ENCODE peak calls at places on chromosomes 6 and 20, in five cellular contexts. U is neuronal stem cell, I is cardiac muscle cell, H is heart left ventricle, S is lower lobe of right lung. P is an unnamed sample.

GRCh38 chr6:165804331-165805066 is 141.5 kb upstream of the PDE10A start:
- DNase-seq in I (peak), S (no peak), U (no peak), H (no peak), P (no peak)

GRCh38 chr6:123338394-123338793 is 298.4 kb downstream of the TRDN start:
- DNase-seq in H (no peak), I (no peak), U (no peak), S (no peak), P (no peak)

GRCh38 chr6:49462071-49462470 is 982 bp downstream of the MMUT start:
- DNase-seq in S (no peak), U (no peak), H (no peak), I (no peak), P (no peak)

GRCh38 chr20:22861231-22861980 is 173.7 kb upstream of the SSTR4 start:
- DNase-seq in I (no peak), U (no peak), S (no peak), H (no peak), P (no peak)

GRCh38 chr6:37473364-37474095 is 26.2 kb downstream of the CCDC167 start:
- DNase-seq in S (no peak), H (peak), U (no peak), I (no peak), P (peak)

GRCh38 chr6:36592221-36592655 is 1.9 kb upstream of the SRSF3 start:
- DNase-seq in S (no peak), U (no peak), H (no peak), I (no peak), P (no peak)

GRCh38 chr6:14706378-14706929 is 539.4 kb upstream of the JARID2 start:
- DNase-seq in U (no peak), I (no peak), S (peak), H (peak), P (peak)

GRCh38 chr6:54029187-54029586 is 82.1 kb upstream of the MLIP start:
- DNase-seq in S (no peak), U (no peak), I (no peak), H (no peak), P (no peak)

GRCh38 chr6:19839237-19839546 is 2.0 kb downstream of the ID4 start:
- DNase-seq in H (no peak), S (no peak), I (no peak), U (no peak), P (no peak)

GRCh38 chr6:19841181-19841580 is 4.0 kb downstream of the ID4 start:
- DNase-seq in I (no peak), U (no peak), H (no peak), S (no peak), P (no peak)

GRCh38 chr6:19838442-19839236 is 1.5 kb downstream of the ID4 start:
- DNase-seq in H (peak), U (peak), S (peak), I (peak), P (peak)

GRCh38 chr6:19839788-19840187 is 2.6 kb downstream of the ID4 start:
- DNase-seq in U (no peak), S (no peak), H (no peak), I (no peak), P (no peak)

GRCh38 chr6:19842030-19842429 is 4.9 kb downstream of the ID4 start:
- DNase-seq in H (no peak), S (no peak), I (no peak), U (no peak), P (no peak)
- H3K27ac ChIP-seq in H (no peak), S (no peak), I (peak), U (no peak), P (no peak)

GRCh38 chr20:49693435-49694171 is 20.1 kb downstream of the B4GALT5 start:
- DNase-seq in U (no peak), I (no peak), H (no peak), S (no peak), P (no peak)
- H3K27ac ChIP-seq in U (no peak), I (no peak), H (no peak), S (no peak), P (no peak)

GRCh38 chr20:62403331-62403730 is 3.8 kb downstream of the CABLES2 start:
- DNase-seq in U (no peak), S (no peak), H (no peak), I (no peak), P (no peak)
- H3K27ac ChIP-seq in U (no peak), S (no peak), H (no peak), I (no peak), P (no peak)

DNA sequence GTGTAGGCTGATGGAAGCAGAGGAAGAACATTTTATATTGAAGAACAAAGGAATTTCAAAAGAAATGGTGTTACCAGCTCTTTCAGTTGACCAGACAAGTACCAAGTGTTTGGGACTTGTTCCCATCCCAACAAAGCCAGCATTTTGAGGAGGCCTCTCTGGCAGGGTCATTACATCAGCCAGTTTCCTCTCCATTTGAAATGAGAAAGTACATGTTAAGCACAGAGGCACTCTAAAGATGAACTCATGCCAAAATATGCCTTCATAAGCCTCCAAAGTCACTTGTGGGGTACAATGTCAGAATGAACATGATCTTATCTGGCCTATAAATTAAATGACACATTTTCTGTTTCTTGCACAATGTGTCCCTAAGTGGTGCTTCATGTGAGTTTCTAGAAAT is 223.9 kb downstream of the PRL start:
- DNase-seq in U (no peak), I (no peak), S (no peak), H (no peak), P (no peak)
- H3K27ac ChIP-seq in U (no peak), I (no peak), S (no peak), H (no peak), P (no peak)

DNA sequence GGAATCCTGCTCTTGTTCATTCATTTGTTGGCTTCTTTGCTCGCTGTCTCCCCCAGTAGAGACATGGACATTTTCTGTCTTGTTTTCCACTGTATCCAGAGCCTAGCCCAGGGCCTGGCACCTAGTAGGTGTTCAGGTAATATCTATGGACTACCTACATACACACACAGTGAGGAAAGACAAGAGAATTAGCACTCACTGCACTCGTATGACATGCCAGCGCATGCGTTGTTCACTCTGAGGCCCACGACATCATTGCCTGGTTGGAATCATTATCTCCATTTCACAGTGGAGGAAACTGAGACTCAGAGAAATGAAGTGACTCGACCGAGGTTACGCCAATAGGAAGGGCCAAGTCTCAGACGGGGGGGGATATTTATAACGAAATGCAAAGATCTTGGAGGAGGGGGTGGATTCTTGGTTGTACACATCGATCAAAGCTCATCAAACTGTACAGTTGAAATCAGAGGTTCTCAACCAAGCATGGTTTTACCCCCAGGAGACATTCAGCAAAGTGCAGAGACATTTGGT is 140.1 kb upstream of the PTPN1 start:
- DNase-seq in S (no peak), H (no peak), I (no peak), U (no peak), P (no peak)
- H3K27ac ChIP-seq in S (peak), H (no peak), I (no peak), U (no peak), P (no peak)

GRCh38 chr6:90494067-90494773 is 92.7 kb downstream of the MAP3K7 start:
- DNase-seq in H (no peak), U (peak), I (no peak), S (no peak), P (no peak)

GRCh38 chr6:90495216-90495817 is 91.6 kb downstream of the MAP3K7 start:
- DNase-seq in I (no peak), U (no peak), H (no peak), S (no peak), P (no peak)

GRCh38 chr6:90492369-90492768 is 94.5 kb downstream of the MAP3K7 start:
- DNase-seq in S (no peak), U (no peak), H (no peak), I (no peak), P (no peak)

GRCh38 chr6:90493332-90493731 is 93.5 kb downstream of the MAP3K7 start:
- DNase-seq in U (no peak), H (no peak), S (no peak), I (no peak), P (no peak)

DNA sequence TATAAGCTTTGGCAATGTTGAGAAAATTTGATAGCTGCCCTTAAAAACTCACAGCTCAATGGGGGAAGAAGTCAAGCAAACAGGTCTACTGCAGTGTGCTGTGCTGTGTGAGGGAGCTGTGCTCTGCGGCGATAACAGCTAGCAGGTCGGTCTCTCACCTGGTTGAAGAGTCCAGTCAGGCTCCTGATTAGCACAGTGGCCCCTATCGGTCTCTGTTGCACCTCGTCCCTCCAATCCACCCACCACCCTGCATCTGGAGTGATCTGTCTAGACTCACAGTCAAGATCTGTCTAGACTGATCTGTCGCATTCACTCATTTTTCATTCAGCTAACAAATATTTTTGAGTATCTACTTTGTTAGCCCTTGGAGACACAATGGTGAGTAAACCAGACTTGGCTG is 94.1 kb downstream of the MAP3K7 start:
- DNase-seq in S (no peak), U (no peak), H (no peak), I (no peak), P (no peak)
- H3K27ac ChIP-seq in S (no peak), U (no peak), H (no peak), I (no peak), P (no peak)

DNA sequence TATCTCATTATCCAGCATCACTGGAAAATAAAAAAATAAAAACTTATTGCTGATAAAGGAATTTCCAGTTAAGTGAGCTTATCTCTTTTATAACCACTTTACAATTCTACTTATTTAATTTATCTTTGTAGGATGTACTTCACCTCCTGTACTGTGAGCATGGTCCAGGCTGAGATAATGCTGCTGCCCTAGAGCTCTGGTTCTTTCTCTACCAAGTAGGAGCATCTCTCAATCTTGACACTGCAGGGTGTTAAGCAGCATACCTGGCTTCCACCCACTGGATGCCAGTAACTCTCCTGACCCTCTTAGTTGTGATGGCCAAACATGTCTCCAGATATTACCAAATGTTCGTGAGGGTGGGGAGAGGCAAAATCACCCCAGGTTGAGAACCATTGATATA is 454.5 kb downstream of the ADGRB3 start:
- DNase-seq in I (no peak), S (no peak), U (no peak), H (no peak), P (no peak)
- H3K27ac ChIP-seq in I (no peak), S (no peak), U (no peak), H (peak), P (no peak)

GRCh38 chr20:60431349-60431748 is 473.1 kb downstream of the CDH26 start:
- DNase-seq in S (no peak), I (no peak), U (no peak), H (no peak), P (no peak)

GRCh38 chr20:60424267-60424904 is 466.2 kb downstream of the CDH26 start:
- DNase-seq in H (no peak), S (no peak), I (no peak), U (no peak), P (no peak)

GRCh38 chr20:60430516-60431001 is 472.3 kb downstream of the CDH26 start:
- DNase-seq in H (no peak), I (no peak), S (no peak), U (no peak), P (no peak)

GRCh38 chr20:60427516-60427915 is 469.3 kb downstream of the CDH26 start:
- DNase-seq in H (no peak), I (no peak), S (no peak), U (no peak), P (no peak)

DNA sequence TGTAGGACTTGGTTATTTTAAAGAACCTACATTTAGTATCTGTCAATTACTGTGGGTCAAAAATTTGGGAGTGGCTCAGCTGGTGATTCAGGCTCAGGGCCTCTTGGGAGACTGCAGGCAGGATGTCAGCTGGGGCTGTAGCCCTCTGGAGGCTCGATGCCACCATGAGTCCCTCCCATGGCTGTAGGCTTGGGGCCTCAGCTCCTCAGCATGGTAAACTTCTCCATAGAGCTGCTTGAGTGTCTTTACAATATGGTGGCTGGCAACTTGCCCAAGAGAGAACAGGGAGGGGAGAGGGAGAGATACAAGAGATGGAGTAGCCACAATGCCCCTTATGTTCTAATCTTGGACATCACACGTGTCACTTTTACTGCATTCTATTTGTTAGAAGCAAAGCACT is 470.4 kb downstream of the CDH26 start:
- DNase-seq in H (no peak), U (no peak), I (no peak), S (no peak), P (no peak)
- H3K27ac ChIP-seq in H (no peak), U (no peak), I (no peak), S (no peak), P (no peak)

GRCh38 chr20:13947719-13948118 is 42.7 kb downstream of the SEL1L2 start:
- DNase-seq in H (no peak), I (no peak), U (no peak), S (no peak), P (no peak)

GRCh38 chr20:13953227-13953626 is 37.2 kb downstream of the SEL1L2 start:
- DNase-seq in H (no peak), S (no peak), U (no peak), I (no peak), P (no peak)
- H3K27ac ChIP-seq in H (no peak), S (no peak), U (no peak), I (no peak), P (no peak)

GRCh38 chr20:5170341-5170740 is 43.5 kb downstream of the CDS2 start:
- DNase-seq in S (no peak), H (no peak), I (no peak), U (no peak), P (peak)
- H3K27ac ChIP-seq in S (peak), H (peak), I (peak), U (no peak), P (peak)